ENCODE peak calls at places on chromosomes 2 and 18, in four cellular contexts. One of them, this sample, is unnamed.

GRCh38 chr2:229800997-229801754 is 86.8 kb upstream of the DNER start:
- DNase-seq in heart right ventricle: no peak
- DNase-seq in stomach: peak; percentile 68
- DNase-seq in Peyer's patch: peak; percentile 60
- DNase-seq in this sample: peak; percentile 35

GRCh38 chr2:79860233-79861058 is 347.6 kb downstream of the CTNNA2 start:
- DNase-seq in stomach: no peak
- DNase-seq in heart right ventricle: no peak
- DNase-seq in Peyer's patch: no peak
- DNase-seq in this sample: no peak

GRCh38 chr2:23554054-23554697 is 169.2 kb downstream of the KLHL29 start:
- DNase-seq in stomach: no peak
- DNase-seq in heart right ventricle: peak; percentile 47
- DNase-seq in Peyer's patch: no peak
- DNase-seq in this sample: no peak

GRCh38 chr18:2854871-2855270 is 8.1 kb downstream of the EMILIN2 start:
- DNase-seq in Peyer's patch: no peak
- DNase-seq in heart right ventricle: no peak
- DNase-seq in stomach: no peak
- DNase-seq in this sample: peak; percentile 20

GRCh38 chr2:69469784-69470183 is 32.5 kb upstream of the NFU1 start:
- DNase-seq in Peyer's patch: no peak
- DNase-seq in stomach: no peak
- DNase-seq in heart right ventricle: no peak
- DNase-seq in this sample: no peak

GRCh38 chr2:157178865-157179264 is 78.6 kb upstream of the GALNT5 start:
- DNase-seq in Peyer's patch: no peak
- DNase-seq in stomach: no peak
- DNase-seq in heart right ventricle: no peak
- DNase-seq in this sample: no peak

GRCh38 chr2:241184901-241185300 is 3.6 kb upstream of the ANO7 start:
- DNase-seq in stomach: no peak
- DNase-seq in heart right ventricle: no peak
- DNase-seq in Peyer's patch: no peak
- DNase-seq in this sample: no peak

GRCh38 chr2:84816426-84817026 is 64.4 kb downstream of the TRABD2A start:
- DNase-seq in Peyer's patch: no peak
- DNase-seq in stomach: no peak
- DNase-seq in heart right ventricle: no peak
- DNase-seq in this sample: no peak

GRCh38 chr2:207635468-207636200 is 10.4 kb upstream of the METTL21A start:
- DNase-seq in heart right ventricle: no peak
- DNase-seq in stomach: no peak
- DNase-seq in Peyer's patch: no peak
- DNase-seq in this sample: no peak

GRCh38 chr2:226738191-226738820 is 61.3 kb downstream of the IRS1 start:
- DNase-seq in Peyer's patch: no peak
- DNase-seq in heart right ventricle: no peak
- DNase-seq in stomach: no peak
- DNase-seq in this sample: no peak

GRCh38 chr2:167732251-167732788 is 515.1 kb downstream of the STK39 start:
- DNase-seq in stomach: no peak
- DNase-seq in Peyer's patch: no peak
- DNase-seq in heart right ventricle: no peak
- DNase-seq in this sample: no peak

GRCh38 chr18:70705831-70706416 is 417.1 kb downstream of the SOCS6 start:
- DNase-seq in heart right ventricle: no peak
- DNase-seq in stomach: no peak
- DNase-seq in Peyer's patch: no peak
- DNase-seq in this sample: no peak

GRCh38 chr2:47686018-47686417 is 96.9 kb upstream of the MSH6 start:
- DNase-seq in Peyer's patch: no peak
- DNase-seq in stomach: no peak
- DNase-seq in heart right ventricle: no peak
- DNase-seq in this sample: no peak

GRCh38 chr2:217849154-217849553 is 153.6 kb downstream of the TNS1 start:
- DNase-seq in stomach: no peak
- DNase-seq in Peyer's patch: no peak
- DNase-seq in heart right ventricle: no peak
- DNase-seq in this sample: no peak

GRCh38 chr2:217853301-217853881 is 149.4 kb downstream of the TNS1 start:
- DNase-seq in stomach: no peak
- DNase-seq in heart right ventricle: no peak
- DNase-seq in Peyer's patch: no peak
- DNase-seq in this sample: no peak

GRCh38 chr2:217849576-217849975 is 153.2 kb downstream of the TNS1 start:
- DNase-seq in stomach: no peak
- DNase-seq in Peyer's patch: no peak
- DNase-seq in heart right ventricle: no peak
- DNase-seq in this sample: no peak

GRCh38 chr2:217852812-217853211 is 150.0 kb downstream of the TNS1 start:
- DNase-seq in stomach: no peak
- DNase-seq in Peyer's patch: no peak
- DNase-seq in heart right ventricle: no peak
- DNase-seq in this sample: no peak

GRCh38 chr2:217851191-217852020 is 151.4 kb downstream of the TNS1 start:
- DNase-seq in stomach: no peak
- DNase-seq in heart right ventricle: no peak
- DNase-seq in Peyer's patch: no peak
- DNase-seq in this sample: peak; percentile 86
- H3K4me3 ChIP-seq in stomach: no peak overlapping the region
- H3K4me3 ChIP-seq in heart right ventricle: no peak overlapping the region
- H3K4me3 ChIP-seq in Peyer's patch: no peak overlapping the region
- H3K4me3 ChIP-seq in this sample: no peak overlapping the region

DNA sequence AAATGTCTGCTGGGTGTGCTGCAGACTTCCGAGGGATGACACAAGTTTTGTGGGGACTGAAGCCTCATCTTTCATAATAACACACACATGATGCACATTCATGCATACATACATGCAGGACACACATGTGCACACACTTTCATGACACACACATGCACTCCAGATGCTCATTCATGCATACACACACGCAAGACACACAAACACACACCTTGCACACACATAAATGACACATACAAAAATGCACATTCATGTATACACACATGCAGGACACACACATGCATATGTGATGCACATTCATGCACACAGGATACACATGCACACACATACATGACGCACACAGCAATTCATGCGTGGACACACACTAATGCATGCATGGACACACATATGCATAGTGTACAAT is 133.0 kb upstream of the SNTG2 start:
- DNase-seq in Peyer's patch: no peak
- DNase-seq in stomach: no peak
- DNase-seq in heart right ventricle: no peak
- DNase-seq in this sample: no peak
- H3K9me3 ChIP-seq in Peyer's patch: no peaks in the 10 kb centered on the region
- H3K9me3 ChIP-seq in stomach: no peaks in the 10 kb centered on the region
- H3K9me3 ChIP-seq in heart right ventricle: no peaks in the 10 kb centered on the region
- H3K9me3 ChIP-seq in this sample: no peaks in the 10 kb centered on the region

DNA sequence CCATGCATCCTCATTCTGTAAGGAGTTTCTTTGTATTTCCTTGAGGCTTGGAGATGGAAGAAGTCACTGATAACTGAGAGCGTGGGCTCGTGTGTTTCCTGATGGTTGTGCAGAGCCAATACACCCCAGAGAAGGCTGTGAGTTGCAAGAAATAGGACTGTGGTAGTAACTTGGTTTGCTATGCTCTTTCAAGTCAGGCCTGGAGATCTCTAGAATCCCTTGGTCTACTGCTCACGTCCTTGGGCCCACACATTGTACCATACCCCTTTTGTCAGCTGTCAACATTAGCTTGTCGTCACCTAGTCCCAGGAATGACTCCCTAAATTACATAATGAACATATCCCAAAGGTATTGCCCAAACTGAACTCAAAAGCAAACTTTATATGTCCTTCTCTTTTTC is 238.3 kb upstream of the REV1 start:
- DNase-seq in stomach: no peak
- DNase-seq in heart right ventricle: no peak
- DNase-seq in Peyer's patch: no peak
- DNase-seq in this sample: no peak
- H3K4me3 ChIP-seq in stomach: no peak overlapping the region
- H3K4me3 ChIP-seq in heart right ventricle: no peak overlapping the region
- H3K4me3 ChIP-seq in Peyer's patch: no peak overlapping the region
- H3K4me3 ChIP-seq in this sample: no peak overlapping the region

GRCh38 chr2:11940799-11941198 is 194.4 kb downstream of the LPIN1 start:
- DNase-seq in stomach: no peak
- DNase-seq in Peyer's patch: no peak
- DNase-seq in heart right ventricle: no peak
- DNase-seq in this sample: no peak

GRCh38 chr2:11939523-11939922 is 193.1 kb downstream of the LPIN1 start:
- DNase-seq in stomach: no peak
- DNase-seq in Peyer's patch: no peak
- DNase-seq in heart right ventricle: no peak
- DNase-seq in this sample: no peak

GRCh38 chr2:11940121-11940743 is 193.8 kb downstream of the LPIN1 start:
- DNase-seq in heart right ventricle: no peak
- DNase-seq in stomach: no peak
- DNase-seq in Peyer's patch: no peak
- DNase-seq in this sample: no peak

GRCh38 chr2:11936761-11937160 is 190.3 kb downstream of the LPIN1 start:
- DNase-seq in stomach: no peak
- DNase-seq in heart right ventricle: no peak
- DNase-seq in Peyer's patch: no peak
- DNase-seq in this sample: no peak

GRCh38 chr2:11938196-11938595 is 191.8 kb downstream of the LPIN1 start:
- DNase-seq in heart right ventricle: peak; percentile 80
- DNase-seq in stomach: peak; percentile 47
- DNase-seq in Peyer's patch: no peak
- DNase-seq in this sample: no peak
- H3K9me3 ChIP-seq in heart right ventricle: no peaks in the 10 kb centered on the region
- H3K9me3 ChIP-seq in stomach: no peaks in the 10 kb centered on the region
- H3K9me3 ChIP-seq in Peyer's patch: no peaks in the 10 kb centered on the region
- H3K9me3 ChIP-seq in this sample: no peaks in the 10 kb centered on the region

GRCh38 chr2:172430027-172430426 is 2.6 kb downstream of the ITGA6 start:
- DNase-seq in stomach: no peak
- DNase-seq in heart right ventricle: no peak
- DNase-seq in Peyer's patch: no peak
- DNase-seq in this sample: no peak
- H3K4me3 ChIP-seq in stomach: peak overlapping the region; percentile 76
- H3K4me3 ChIP-seq in heart right ventricle: peak overlapping the region; percentile 79
- H3K4me3 ChIP-seq in Peyer's patch: peak overlapping the region; percentile 72
- H3K4me3 ChIP-seq in this sample: no peak overlapping the region

GRCh38 chr18:77012751-77013550 is 119.6 kb downstream of the MBP start:
- DNase-seq in heart right ventricle: no peak
- DNase-seq in Peyer's patch: no peak
- DNase-seq in stomach: no peak
- DNase-seq in this sample: no peak
- H3K9me3 ChIP-seq in heart right ventricle: no peaks in the 10 kb centered on the region
- H3K9me3 ChIP-seq in Peyer's patch: no peaks in the 10 kb centered on the region
- H3K9me3 ChIP-seq in stomach: no peaks in the 10 kb centered on the region
- H3K9me3 ChIP-seq in this sample: no peaks in the 10 kb centered on the region

DNA sequence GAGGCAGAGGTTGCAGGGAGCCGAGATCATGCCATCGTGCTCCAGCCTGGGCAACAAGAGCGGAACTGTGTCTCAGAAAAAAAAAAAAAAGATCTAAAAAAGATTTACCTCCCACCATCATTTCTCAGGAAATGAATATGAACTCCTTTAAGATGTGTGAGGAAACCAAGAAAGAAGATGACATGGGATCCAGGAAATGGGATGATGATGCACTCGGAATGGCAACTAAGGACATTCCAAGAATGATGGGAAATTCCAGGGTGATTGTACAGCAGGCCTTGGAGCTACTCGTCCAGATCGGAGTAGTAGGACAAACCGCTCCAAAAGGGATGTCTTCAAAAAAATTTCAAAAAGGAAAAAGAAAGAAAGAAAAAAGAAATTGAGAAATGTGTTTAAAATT is 84.9 kb upstream of the PMAIP1 start:
- DNase-seq in stomach: no peak
- DNase-seq in heart right ventricle: no peak
- DNase-seq in Peyer's patch: no peak
- DNase-seq in this sample: peak; percentile 67
- H3K4me3 ChIP-seq in stomach: no peak overlapping the region
- H3K4me3 ChIP-seq in heart right ventricle: no peak overlapping the region
- H3K4me3 ChIP-seq in Peyer's patch: no peak overlapping the region
- H3K4me3 ChIP-seq in this sample: no peak overlapping the region

GRCh38 chr18:45645610-45646009 is 30.3 kb downstream of the SLC14A2 start:
- DNase-seq in heart right ventricle: no peak
- DNase-seq in Peyer's patch: no peak
- DNase-seq in stomach: no peak
- DNase-seq in this sample: no peak
- H3K9me3 ChIP-seq in heart right ventricle: no peaks in the 10 kb centered on the region
- H3K9me3 ChIP-seq in Peyer's patch: no peaks in the 10 kb centered on the region
- H3K9me3 ChIP-seq in stomach: no peaks in the 10 kb centered on the region
- H3K9me3 ChIP-seq in this sample: no peaks in the 10 kb centered on the region

This sample was measured in SJSA1.